ENCODE peak calls at places on chromosomes 1 and 21, in seven cellular contexts. E is non-pigmented ciliary epithelial cell, X is hippocampal formation, P is MV-4-11, W is Calu3, Z is C1 segment of cervical spinal cord, U is iPS-NIHi11. A is an unnamed sample.

GRCh38 chr21:41975391-41976272 is 21.8 kb upstream of the C2CD2 start:
- DNase-seq in E (no peak), X (no peak), P (no peak), W (no peak), Z (no peak), U (peak), A (no peak)

GRCh38 chr1:34328281-34328680 is 151.6 kb downstream of the C1orf94 start:
- DNase-seq in E (no peak), X (no peak), P (no peak), W (no peak), Z (no peak), U (no peak), A (no peak)

GRCh38 chr1:97451944-97452343 is 468.9 kb downstream of the DPYD start:
- DNase-seq in E (no peak), X (no peak), P (no peak), W (no peak), Z (no peak), U (no peak), A (no peak)

GRCh38 chr1:241470361-241470760 is 49.2 kb downstream of the FH start:
- DNase-seq in E (no peak), X (no peak), P (no peak), W (no peak), Z (no peak), U (no peak), A (no peak)

GRCh38 chr1:212667223-212668139 is 32.2 kb downstream of the BATF3 start:
- DNase-seq in E (peak), X (no peak), P (peak), W (peak), Z (no peak), U (no peak), A (no peak)

GRCh38 chr1:162632234-162632666 is at the start of gene DDR2:
- DNase-seq in E (no peak), X (no peak), P (no peak), W (no peak), Z (no peak), U (no peak), A (no peak)

GRCh38 chr1:197441990-197442389 is 173.9 kb downstream of the CRB1 start:
- DNase-seq in E (no peak), X (no peak), P (no peak), W (no peak), Z (no peak), U (no peak), A (no peak)

GRCh38 chr21:15274701-15275255 is 210.0 kb upstream of the NRIP1 start:
- DNase-seq in E (no peak), X (no peak), P (no peak), W (no peak), Z (no peak), U (no peak), A (no peak)

GRCh38 chr1:36438715-36439114 is 11.5 kb downstream of the OSCP1 start:
- DNase-seq in E (no peak), X (no peak), P (no peak), W (no peak), Z (no peak), U (no peak), A (no peak)

GRCh38 chr1:201332021-201332420 is 45.5 kb downstream of the TNNT2 start:
- DNase-seq in E (no peak), X (no peak), P (no peak), W (no peak), Z (no peak), U (no peak), A (no peak)

GRCh38 chr1:180814258-180814657 is 98.4 kb upstream of the KIAA1614 start:
- DNase-seq in E (no peak), X (no peak), P (no peak), W (no peak), Z (no peak), U (no peak), A (no peak)

GRCh38 chr1:204563324-204563723 is 47.1 kb downstream of the MDM4 start:
- DNase-seq in E (no peak), X (no peak), P (no peak), W (no peak), Z (no peak), U (no peak), A (no peak)